ENCODE peak calls at places on chromosomes 2 and 18, in five cellular contexts. S is fibroblast of lung, O is GM23248, Q is mammary epithelial cell, F is neural progenitor cell. E is an unnamed sample.

GRCh38 chr2:60555066-60555793 is 1.8 kb upstream of the BCL11A start:
- DNase-seq in Q (peak; percentile 67), S (peak; percentile 75), F (peak; percentile 85), O (peak; percentile 81), E (peak; percentile 89)

GRCh38 chr2:157479081-157480027 is 35.5 kb upstream of the CYTIP start:
- DNase-seq in O (no peak), F (no peak), Q (no peak), S (no peak), E (no peak)

GRCh38 chr2:192070099-192070498 is 124.6 kb downstream of the TMEFF2 start:
- DNase-seq in S (peak; percentile 21), Q (no peak), F (no peak), O (peak; percentile 47), E (no peak)

GRCh38 chr2:7203056-7203467 is 285.9 kb downstream of the RNF144A start:
- DNase-seq in O (peak; percentile 83), F (peak; percentile 71), Q (peak; percentile 26), S (peak; percentile 71), E (peak; percentile 82)

GRCh38 chr18:60962629-60963028 is 370.6 kb upstream of the CDH20 start:
- DNase-seq in Q (no peak), F (no peak), S (no peak), O (no peak), E (no peak)

GRCh38 chr18:12839526-12840196 is 44.4 kb downstream of the PTPN2 start:
- DNase-seq in F (no peak), Q (peak; percentile 42), S (no peak), O (peak; percentile 42), E (no peak)

GRCh38 chr18:69127844-69128486 is 272.7 kb upstream of the DOK6 start:
- DNase-seq in O (peak; percentile 1), Q (no peak), F (no peak), S (peak; percentile 11), E (no peak)

GRCh38 chr2:218871345-218872302 is 9.0 kb upstream of the WNT10A start:
- DNase-seq in Q (no peak), O (peak; percentile 23), F (no peak), S (no peak), E (no peak)

GRCh38 chr18:43181711-43182110 is 66.2 kb upstream of the RIT2 start:
- DNase-seq in S (no peak), Q (no peak), F (no peak), O (no peak), E (no peak)

GRCh38 chr2:170446078-170446477 is 268.1 kb downstream of the MYO3B start:
- DNase-seq in S (no peak), Q (no peak), O (no peak), F (no peak), E (no peak)

GRCh38 chr2:30113617-30114293 is 33.1 kb upstream of the YPEL5 start:
- DNase-seq in S (peak; percentile 85), Q (peak; percentile 78), F (no peak), O (peak; percentile 95), E (peak; percentile 54)

GRCh38 chr2:101466426-101466825 is 8.5 kb downstream of the RFX8 start:
- DNase-seq in S (peak; percentile 16), O (no peak), F (no peak), Q (no peak), E (no peak)

GRCh38 chr18:25853716-25854465 is 236.5 kb downstream of the SS18 start:
- DNase-seq in F (no peak), S (no peak), Q (no peak), O (no peak), E (peak; percentile 38)

GRCh38 chr18:7094432-7094831 is 23.2 kb downstream of the LAMA1 start:
- DNase-seq in O (no peak), F (no peak), Q (no peak), S (no peak), E (no peak)

GRCh38 chr2:33056170-33056569 is 109.4 kb downstream of the LTBP1 start:
- DNase-seq in S (no peak), Q (no peak), F (no peak), O (no peak), E (no peak)

GRCh38 chr18:51668101-51668500 is 470.6 kb upstream of the MEX3C start:
- DNase-seq in S (peak; percentile 36), Q (peak; percentile 39), F (peak; percentile 78), O (peak; percentile 61), E (peak; percentile 83)

GRCh38 chr18:76336241-76336640 is 158.8 kb downstream of the ZNF516 start:
- DNase-seq in Q (no peak), S (no peak), F (no peak), O (no peak), E (no peak)

GRCh38 chr18:60981651-60982050 is 351.6 kb upstream of the CDH20 start:
- DNase-seq in Q (no peak), S (no peak), F (no peak), O (no peak), E (no peak)

GRCh38 chr2:116450990-116451389 is 1363.5 kb upstream of the DDX18 start:
- DNase-seq in O (no peak), F (no peak), S (no peak), Q (no peak), E (peak; percentile 7)

GRCh38 chr2:219643084-219643473 is 15.6 kb downstream of the SLC4A3 start:
- DNase-seq in Q (no peak), F (no peak), O (no peak), S (no peak), E (no peak)

GRCh38 chr2:48531141-48531648 is 1.2 kb downstream of the STON1 start:
- DNase-seq in Q (peak; percentile 97), O (peak; percentile 88), S (peak; percentile 62), F (peak; percentile 72), E (peak; percentile 78)

GRCh38 chr18:41933778-41934177 is 21.3 kb upstream of the PIK3C3 start:
- DNase-seq in O (no peak), S (no peak), F (no peak), Q (no peak), E (no peak)

GRCh38 chr2:167310442-167310841 is 422.2 kb downstream of the XIRP2 start:
- DNase-seq in Q (no peak), F (peak; percentile 15), O (no peak), S (no peak), E (no peak)

GRCh38 chr18:56200381-56200831 is 438.0 kb downstream of the TXNL1 start:
- DNase-seq in O (peak; percentile 82), Q (peak; percentile 4), S (peak; percentile 47), F (no peak), E (no peak)

GRCh38 chr2:235724964-235725603 is 231.2 kb downstream of the AGAP1 start:
- DNase-seq in Q (no peak), O (peak; percentile 17), F (no peak), S (peak; percentile 29), E (no peak)

GRCh38 chr2:85794038-85794441 is 40.2 kb downstream of the ATOH8 start:
- DNase-seq in F (no peak), S (no peak), Q (no peak), O (no peak), E (no peak)

GRCh38 chr2:168404764-168405163 is 51.3 kb upstream of the CERS6 start:
- DNase-seq in S (no peak), O (no peak), Q (no peak), F (no peak), E (peak; percentile 29)

GRCh38 chr2:25305197-25305596 is 36.5 kb downstream of the DNMT3A start:
- DNase-seq in Q (no peak), O (no peak), S (no peak), F (no peak), E (no peak)

GRCh38 chr2:20609349-20609994 is 41.4 kb downstream of the HS1BP3 start:
- DNase-seq in Q (no peak), S (peak; percentile 76), F (no peak), O (peak; percentile 58), E (peak; percentile 62)

GRCh38 chr2:237982039-237982725 is 15.4 kb downstream of the UBE2F start:
- DNase-seq in S (no peak), F (no peak), O (no peak), Q (no peak), E (no peak)

DNA sequence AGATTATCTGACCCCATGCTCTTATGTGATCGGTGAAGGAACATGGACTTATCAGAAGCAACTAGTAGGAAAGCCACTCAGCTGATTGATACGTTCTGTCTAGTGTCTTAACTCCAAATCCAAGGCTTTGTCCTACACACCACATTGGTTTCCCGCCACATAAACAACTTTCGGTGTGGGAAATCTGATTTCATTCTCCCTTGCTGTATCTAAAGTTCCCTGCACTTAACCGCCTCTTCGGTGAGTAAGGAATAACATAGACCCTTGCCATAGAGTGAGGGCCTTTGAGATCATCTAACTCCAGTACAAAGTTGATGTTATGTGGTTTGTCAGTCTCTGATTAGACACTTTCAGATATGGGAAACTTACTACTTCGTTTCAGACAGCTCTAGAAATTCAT is 538.2 kb upstream of the TNP1 start:
- DNase-seq in O (no peak), Q (no peak), S (no peak), F (no peak), E (no peak)
- H3K4me2 ChIP-seq in O (no peak overlapping the region), Q (no peak overlapping the region), S (no peak overlapping the region), F (no peak overlapping the region), E (no peak overlapping the region)

GRCh38 chr2:95220449-95220848 is 13.1 kb downstream of the ZNF892 start:
- DNase-seq in S (no peak), Q (no peak), O (no peak), F (no peak), E (no peak)

DNA sequence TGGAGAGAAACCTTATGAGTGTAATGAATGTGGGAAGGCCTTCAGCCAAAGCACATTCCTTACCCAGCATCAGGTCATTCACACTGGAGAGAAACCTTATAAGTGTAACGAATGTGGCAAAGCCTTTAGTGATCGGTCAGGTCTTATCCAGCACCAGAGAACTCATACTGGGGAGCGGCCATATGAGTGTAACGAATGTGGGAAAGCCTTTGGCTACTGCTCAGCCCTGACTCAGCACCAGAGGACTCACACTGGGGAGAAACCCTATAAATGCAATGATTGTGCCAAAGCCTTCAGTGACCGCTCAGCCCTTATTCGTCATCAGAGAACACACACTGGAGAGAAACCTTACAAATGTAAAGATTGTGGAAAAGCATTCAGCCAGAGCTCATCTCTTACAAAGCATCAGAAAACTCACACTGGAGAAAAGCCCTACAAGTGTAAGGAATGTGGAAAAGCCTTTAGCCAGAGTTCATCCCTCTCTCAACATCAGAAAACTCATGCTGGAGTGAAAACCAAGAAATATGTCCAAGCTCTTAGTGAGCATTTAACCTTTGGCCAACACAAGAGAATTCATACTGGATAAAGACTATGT is 7.8 kb downstream of the ZNF892 start:
- DNase-seq in O (peak; percentile 13), F (no peak), Q (no peak), S (peak; percentile 5), E (no peak)
- H3K9me3 ChIP-seq in O (peaks cover 20% of the 10 kb centered on the region), F (peaks cover 79% of the 10 kb centered on the region), Q (peaks cover 89% of the 10 kb centered on the region), S (no peaks in the 10 kb centered on the region), E (peaks cover 56% of the 10 kb centered on the region)

DNA sequence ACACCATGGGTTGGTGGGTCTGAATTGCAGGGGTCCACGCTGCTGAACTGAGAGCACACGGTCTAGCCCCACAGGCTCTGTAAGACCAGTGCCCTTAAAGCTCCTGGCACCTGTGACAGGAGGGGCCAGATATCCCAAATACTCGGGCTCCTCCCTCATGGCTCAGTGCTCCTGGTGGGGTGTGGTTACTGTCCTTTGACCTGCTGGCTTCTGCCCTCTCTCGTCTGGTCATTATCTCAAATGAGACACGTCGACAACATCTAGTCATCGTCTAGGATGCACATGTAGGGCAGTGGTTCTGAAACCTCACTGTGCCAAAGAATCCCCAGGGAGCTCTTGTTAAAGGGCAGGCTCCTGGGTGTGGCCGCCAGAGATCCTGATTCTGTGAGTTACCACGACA is 258.4 kb downstream of the LOXHD1 start:
- DNase-seq in F (no peak), Q (no peak), O (peak; percentile 19), S (no peak), E (no peak)
- H3K4me2 ChIP-seq in F (no peak overlapping the region), Q (no peak overlapping the region), O (no peak overlapping the region), S (no peak overlapping the region), E (no peak overlapping the region)

GRCh38 chr2:89763254-89763580 is 1071.7 kb downstream of the RPIA start:
- DNase-seq in S (no peak), F (no peak), O (no peak), Q (no peak), E (no peak)
- H3K9me3 ChIP-seq in S (no peaks in the 10 kb centered on the region), F (peaks cover 52% of the 10 kb centered on the region), O (no peaks in the 10 kb centered on the region), Q (peaks cover 23% of the 10 kb centered on the region), E (peaks cover 7% of the 10 kb centered on the region)

E was measured in hepatocyte.